ENCODE peak calls at places on chromosomes 5 and 9, in seven cellular contexts. One of them, this sample, is unnamed.

GRCh38 chr5:72888595-72888994 is 67.2 kb upstream of the FCHO2 start:
- DNase-seq in H1: no peak
- DNase-seq in GM12892: no peak
- DNase-seq in SK-N-SH: no peak
- DNase-seq in K562: no peak
- DNase-seq in GM12878: no peak
- DNase-seq in HepG2: no peak
- DNase-seq in this sample: no peak

GRCh38 chr5:154860123-154860522 is 1.7 kb downstream of the CNOT8 start:
- DNase-seq in SK-N-SH: no peak
- DNase-seq in GM12892: no peak
- DNase-seq in GM12878: no peak
- DNase-seq in K562: no peak
- DNase-seq in HepG2: peak
- DNase-seq in H1: no peak
- DNase-seq in this sample: no peak

GRCh38 chr5:142016576-142016975 is 3.7 kb upstream of the GNPDA1 start:
- DNase-seq in HepG2: no peak
- DNase-seq in K562: no peak
- DNase-seq in SK-N-SH: no peak
- DNase-seq in GM12892: no peak
- DNase-seq in GM12878: no peak
- DNase-seq in H1: no peak
- DNase-seq in this sample: no peak

GRCh38 chr5:140608730-140609520 is 24.1 kb downstream of the CD14 start:
- DNase-seq in K562: no peak
- DNase-seq in SK-N-SH: no peak
- DNase-seq in HepG2: no peak
- DNase-seq in GM12892: no peak
- DNase-seq in H1: no peak
- DNase-seq in GM12878: no peak
- DNase-seq in this sample: no peak

GRCh38 chr9:129823934-129824601 is at the start of gene TOR1A:
- DNase-seq in GM12892: peak
- DNase-seq in H1: peak
- DNase-seq in HepG2: peak
- DNase-seq in GM12878: peak
- DNase-seq in K562: peak
- DNase-seq in SK-N-SH: peak
- DNase-seq in this sample: peak

GRCh38 chr5:32504923-32505596 is 60.5 kb upstream of the ZFR start:
- DNase-seq in GM12892: no peak
- DNase-seq in SK-N-SH: peak
- DNase-seq in GM12878: no peak
- DNase-seq in H1: no peak
- DNase-seq in HepG2: no peak
- DNase-seq in K562: peak
- DNase-seq in this sample: no peak

GRCh38 chr5:115601709-115602584 is at the start of gene TICAM2:
- DNase-seq in K562: peak
- DNase-seq in GM12892: peak
- DNase-seq in H1: no peak
- DNase-seq in HepG2: no peak
- DNase-seq in GM12878: peak
- DNase-seq in SK-N-SH: peak
- DNase-seq in this sample: peak

GRCh38 chr9:118992813-118993747 is 376.2 kb downstream of the BRINP1 start:
- DNase-seq in K562: no peak
- DNase-seq in SK-N-SH: no peak
- DNase-seq in GM12892: no peak
- DNase-seq in H1: no peak
- DNase-seq in HepG2: no peak
- DNase-seq in GM12878: no peak
- DNase-seq in this sample: no peak

GRCh38 chr5:168304349-168304748 is 12.9 kb downstream of the WWC1 start:
- DNase-seq in K562: no peak
- DNase-seq in SK-N-SH: no peak
- DNase-seq in GM12878: no peak
- DNase-seq in GM12892: no peak
- DNase-seq in HepG2: no peak
- DNase-seq in H1: no peak
- DNase-seq in this sample: no peak

GRCh38 chr5:54769072-54769471 is 216.3 kb downstream of the ESM1 start:
- DNase-seq in HepG2: no peak
- DNase-seq in H1: no peak
- DNase-seq in K562: no peak
- DNase-seq in GM12878: no peak
- DNase-seq in GM12892: no peak
- DNase-seq in SK-N-SH: no peak
- DNase-seq in this sample: no peak

DNA sequence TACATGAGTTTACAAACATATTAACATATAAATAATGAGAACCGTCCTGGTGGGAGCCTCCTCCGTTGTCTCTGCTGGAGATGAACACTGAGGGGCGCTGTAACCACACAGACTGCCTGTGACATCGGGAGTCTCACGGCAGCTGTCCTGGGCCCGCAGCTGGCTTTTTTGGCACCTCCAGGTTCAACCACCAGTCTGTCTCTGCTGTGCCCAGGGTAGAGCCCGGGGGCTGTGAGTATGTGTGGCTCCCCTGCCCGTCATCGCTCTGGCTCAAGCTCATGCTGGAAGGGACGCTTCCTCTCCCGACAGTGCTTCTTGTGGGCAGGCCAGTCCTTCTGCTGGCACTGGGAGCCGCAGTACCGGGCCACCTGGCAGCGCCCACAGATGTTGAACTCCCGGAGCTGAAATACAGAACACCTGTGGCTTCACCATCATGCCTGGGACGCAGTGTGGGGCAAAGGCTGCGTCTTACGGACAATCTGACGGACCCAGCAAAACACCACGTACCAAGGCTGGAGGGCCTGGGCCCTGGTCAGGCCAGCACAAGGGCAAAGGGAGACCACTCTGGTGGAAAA is 3.6 kb upstream of the DPH7 start:
- DNase-seq in GM12892: no peak
- DNase-seq in K562: peak
- DNase-seq in SK-N-SH: peak
- DNase-seq in GM12878: no peak
- DNase-seq in HepG2: no peak
- DNase-seq in H1: no peak
- DNase-seq in this sample: no peak
- TF ChIP-seq TAF1 in GM12892: no peak
- TF ChIP-seq TAF1 in K562: no peak
- TF ChIP-seq TAF1 in SK-N-SH: no peak
- TF ChIP-seq TAF1 in GM12878: no peak
- TF ChIP-seq TAF1 in HepG2: no peak
- TF ChIP-seq TAF1 in H1: no peak
- TF ChIP-seq TAF1 in this sample: no peak

GRCh38 chr9:93606187-93606586 is 29.8 kb downstream of the PHF2 start:
- DNase-seq in H1: no peak
- DNase-seq in GM12892: no peak
- DNase-seq in K562: no peak
- DNase-seq in SK-N-SH: no peak
- DNase-seq in HepG2: no peak
- DNase-seq in GM12878: no peak
- DNase-seq in this sample: no peak
- TF ChIP-seq TAF1 in H1: no peak
- TF ChIP-seq TAF1 in GM12892: no peak
- TF ChIP-seq TAF1 in K562: no peak
- TF ChIP-seq TAF1 in SK-N-SH: no peak
- TF ChIP-seq TAF1 in HepG2: no peak
- TF ChIP-seq TAF1 in GM12878: no peak
- TF ChIP-seq TAF1 in this sample: no peak

GRCh38 chr5:148897842-148898241 is 71.4 kb downstream of the ADRB2 start:
- DNase-seq in K562: no peak
- DNase-seq in GM12892: no peak
- DNase-seq in GM12878: no peak
- DNase-seq in HepG2: no peak
- DNase-seq in SK-N-SH: no peak
- DNase-seq in H1: no peak
- DNase-seq in this sample: no peak
- TF ChIP-seq TAF1 in K562: no peak
- TF ChIP-seq TAF1 in GM12892: no peak
- TF ChIP-seq TAF1 in GM12878: no peak
- TF ChIP-seq TAF1 in HepG2: no peak
- TF ChIP-seq TAF1 in SK-N-SH: no peak
- TF ChIP-seq TAF1 in H1: no peak
- TF ChIP-seq TAF1 in this sample: no peak

GRCh38 chr5:3181641-3182040 is 414.0 kb upstream of the IRX1 start:
- DNase-seq in H1: no peak
- DNase-seq in SK-N-SH: no peak
- DNase-seq in HepG2: no peak
- DNase-seq in GM12892: no peak
- DNase-seq in K562: no peak
- DNase-seq in GM12878: no peak
- DNase-seq in this sample: no peak
- TF ChIP-seq TAF1 in H1: no peak
- TF ChIP-seq TAF1 in SK-N-SH: no peak
- TF ChIP-seq TAF1 in HepG2: no peak
- TF ChIP-seq TAF1 in GM12892: no peak
- TF ChIP-seq TAF1 in K562: no peak
- TF ChIP-seq TAF1 in GM12878: no peak
- TF ChIP-seq TAF1 in this sample: no peak